ENCODE peak calls at places on chromosomes 11 and 22, in nine cellular contexts. I is suprapubic skin, T is stomach, Z is IMR-90, S is Peyer's patch, U is HCT116, V is heart left ventricle, J is H54, E is A549. W is an unnamed sample.

GRCh38 chr22:38518620-38519019 is 12.5 kb upstream of the DDX17 start:
- DNase-seq in I (no peak), T (no peak), Z (no peak), S (no peak), U (no peak), V (no peak), J (no peak), E (no peak), W (no peak)

GRCh38 chr11:117259417-117259816 is 26.9 kb downstream of the RNF214 start:
- DNase-seq in I (no peak), T (no peak), Z (peak; percentile 79), S (no peak), U (no peak), V (no peak), J (no peak), E (no peak), W (no peak)

GRCh38 chr11:70711095-70711910 is 313.0 kb downstream of the CTTN start:
- DNase-seq in I (no peak), T (no peak), Z (no peak), S (no peak), U (no peak), V (no peak), J (no peak), E (no peak), W (no peak)

GRCh38 chr11:118886681-118887111 is 3.0 kb downstream of the CXCR5 start:
- DNase-seq in I (no peak), T (no peak), Z (no peak), S (peak; percentile 83), U (no peak), V (no peak), J (no peak), E (no peak), W (no peak)

GRCh38 chr11:119298726-119299125 is 18.2 kb downstream of the MCAM start:
- DNase-seq in I (no peak), T (no peak), Z (no peak), S (no peak), U (no peak), V (peak; percentile 86), J (no peak), E (no peak), W (no peak)

GRCh38 chr22:46576556-46577351 is 39.3 kb upstream of the CELSR1 start:
- DNase-seq in I (no peak), T (peak; percentile 68), Z (peak; percentile 35), S (peak; percentile 80), U (no peak), V (peak; percentile 75), J (peak; percentile 58), E (peak; percentile 23), W (no peak)

GRCh38 chr11:31045335-31045734 is 324.2 kb downstream of the DCDC1 start:
- DNase-seq in I (no peak), T (no peak), Z (no peak), S (no peak), U (peak; percentile 10), V (no peak), J (no peak), E (no peak), W (no peak)

GRCh38 chr11:122733301-122733686 is 77.8 kb downstream of the UBASH3B start:
- DNase-seq in I (no peak), T (no peak), Z (peak; percentile 92), S (no peak), U (no peak), V (peak; percentile 73), J (no peak), E (no peak), W (no peak)

GRCh38 chr22:46672731-46673130 is 52.5 kb downstream of the GRAMD4 start:
- DNase-seq in I (no peak), T (no peak), Z (no peak), S (peak; percentile 76), U (no peak), V (no peak), J (no peak), E (no peak), W (no peak)

GRCh38 chr22:35220221-35220620 is 37.1 kb upstream of the HMGXB4 start:
- DNase-seq in I (no peak), T (no peak), Z (no peak), S (no peak), U (no peak), V (no peak), J (no peak), E (no peak), W (no peak)

GRCh38 chr11:84747871-84748270 is 879.3 kb downstream of the DLG2 start:
- DNase-seq in I (no peak), T (no peak), Z (no peak), S (no peak), U (no peak), V (no peak), J (no peak), E (no peak), W (no peak)

GRCh38 chr11:73397468-73398131 is 21.4 kb downstream of the RELT start:
- DNase-seq in I (no peak), T (no peak), Z (no peak), S (no peak), U (no peak), V (no peak), J (no peak), E (no peak), W (no peak)
- TF ChIP-seq POLR2A in I (no peak), T (no peak), Z (no peak), S (no peak), U (no peak), V (no peak), J (no peak), E (no peak), W (no peak)

DNA sequence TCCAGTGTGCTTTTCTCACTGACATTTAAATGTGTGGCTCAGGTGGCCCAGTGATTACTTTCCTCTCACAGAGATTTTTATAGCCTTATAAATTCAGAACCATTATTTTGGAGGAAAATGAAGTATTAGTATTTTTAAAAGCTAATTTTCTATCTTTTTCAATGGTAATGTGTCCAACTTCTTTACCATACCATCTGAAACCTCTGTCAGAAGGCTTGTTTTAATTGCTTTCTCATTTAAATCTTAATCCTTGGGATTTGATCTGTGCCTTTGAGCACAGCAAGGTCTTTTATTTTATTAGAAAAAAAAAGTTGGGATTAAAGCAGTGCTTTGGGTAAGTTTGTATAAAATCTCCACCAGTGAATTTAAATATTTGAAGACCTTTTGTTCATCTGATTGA is 452.3 kb upstream of the RAG2 start:
- DNase-seq in I (no peak), T (no peak), Z (no peak), S (no peak), U (no peak), V (no peak), J (no peak), E (no peak), W (no peak)
- TF ChIP-seq POLR2A in I (no peak), T (no peak), Z (no peak), S (no peak), U (no peak), V (no peak), J (no peak), E (no peak), W (no peak)

GRCh38 chr11:47408598-47409439 is 429 bp downstream of the SLC39A13 start:
- DNase-seq in I (peak; percentile 83), T (peak; percentile 51), Z (peak; percentile 87), S (no peak), U (no peak), V (peak; percentile 70), J (peak; percentile 99), E (peak; percentile 35), W (no peak)
- TF ChIP-seq POLR2A in I (no peak), T (no peak), Z (peak; percentile 91), S (no peak), U (no peak), V (no peak), J (peak; percentile 41), E (peak; percentile 11), W (no peak)

GRCh38 chr11:12725047-12725862 is 51.0 kb downstream of the TEAD1 start:
- DNase-seq in I (no peak), T (no peak), Z (no peak), S (no peak), U (no peak), V (no peak), J (no peak), E (no peak), W (no peak)
- TF ChIP-seq POLR2A in I (no peak), T (no peak), Z (no peak), S (no peak), U (no peak), V (no peak), J (no peak), E (no peak), W (no peak)

GRCh38 chr22:30575859-30576258 is 1.4 kb upstream of the GAL3ST1 start:
- DNase-seq in I (no peak), T (peak; percentile 88), Z (no peak), S (no peak), U (no peak), V (no peak), J (no peak), E (no peak), W (no peak)
- TF ChIP-seq POLR2A in I (no peak), T (no peak), Z (no peak), S (no peak), U (no peak), V (no peak), J (no peak), E (no peak), W (no peak)

W was measured in esophagus squamous epithelium.